ENCODE peak calls at places on chromosomes 3 and 15, in five cellular contexts. D is aorta, B is neural progenitor cell, I is psoas muscle, N is ascending aorta. X is an unnamed sample.

GRCh38 chr15:75024102-75024636 is 779 bp downstream of the PPCDC start:
- DNase-seq in D (no peak), I (no peak), B (peak; percentile 15), N (no peak), X (no peak)

GRCh38 chr3:149765762-149766334 is 13.6 kb upstream of the COMMD2 start:
- DNase-seq in N (no peak), D (no peak), B (peak; percentile 27), I (no peak), X (no peak)

GRCh38 chr3:59052803-59053411 is 3.1 kb upstream of the CFAP20DC start:
- DNase-seq in B (peak; percentile 40), I (no peak), N (no peak), D (no peak), X (no peak)

GRCh38 chr15:58873267-58873666 is 60.2 kb downstream of the SLTM start:
- DNase-seq in N (no peak), B (no peak), D (no peak), I (no peak), X (no peak)

GRCh38 chr3:193794002-193794835 is 201.2 kb downstream of the OPA1 start:
- DNase-seq in N (no peak), I (no peak), D (no peak), B (no peak), X (no peak)

GRCh38 chr15:40951764-40952163 is 1.5 kb upstream of the CHAC1 start:
- DNase-seq in B (no peak), I (no peak), N (no peak), D (no peak), X (no peak)

GRCh38 chr3:184756151-184756681 is 44.4 kb upstream of the MAGEF1 start:
- DNase-seq in I (no peak), N (no peak), B (no peak), D (peak; percentile 57), X (no peak)

GRCh38 chr15:38514601-38515000 is 50.0 kb downstream of the RASGRP1 start:
- DNase-seq in D (no peak), B (peak; percentile 15), I (no peak), N (no peak), X (no peak)

GRCh38 chr3:133209871-133210550 is 171.8 kb downstream of the TMEM108 start:
- DNase-seq in N (no peak), D (no peak), B (peak; percentile 4), I (no peak), X (no peak)

GRCh38 chr15:86660012-86660411 is 580.3 kb downstream of the AGBL1 start:
- DNase-seq in I (no peak), N (no peak), D (no peak), B (no peak), X (no peak)

GRCh38 chr15:48388017-48388936 is 57.0 kb downstream of the DUT start:
- DNase-seq in I (no peak), B (no peak), D (no peak), N (no peak), X (no peak)

GRCh38 chr3:17972889-17973558 is 230.6 kb upstream of the TBC1D5 start:
- DNase-seq in I (no peak), N (no peak), B (no peak), D (no peak), X (no peak)

GRCh38 chr15:63407612-63408011 is 26.0 kb upstream of the CA12 start:
- DNase-seq in D (no peak), B (no peak), I (no peak), N (peak; percentile 9), X (no peak)

GRCh38 chr3:176867681-176868663 is 329.3 kb downstream of the TBL1XR1 start:
- DNase-seq in D (no peak), N (no peak), I (no peak), B (no peak), X (no peak)

GRCh38 chr3:68403741-68404140 is 528.6 kb downstream of the TAFA4 start:
- DNase-seq in N (no peak), I (no peak), D (no peak), B (no peak), X (no peak)

GRCh38 chr15:68578175-68578959 is 426 bp upstream of the CORO2B start:
- DNase-seq in D (peak; percentile 94), N (peak; percentile 89), B (peak; percentile 79), I (peak; percentile 89), X (no peak)

GRCh38 chr3:175941352-175941751 is 1082.2 kb downstream of the NAALADL2 start:
- DNase-seq in D (no peak), I (no peak), B (peak; percentile 25), N (no peak), X (no peak)

GRCh38 chr15:101269479-101270223 is 7.6 kb downstream of the SELENOS start:
- DNase-seq in I (no peak), D (peak; percentile 71), N (no peak), B (peak; percentile 31), X (no peak)

GRCh38 chr3:39809181-39809994 is at the start of gene MYRIP:
- DNase-seq in D (peak; percentile 81), B (peak; percentile 93), I (peak; percentile 83), N (peak; percentile 63), X (no peak)

GRCh38 chr3:125694761-125695294 is 99.5 kb upstream of the OSBPL11 start:
- DNase-seq in B (no peak), I (no peak), D (no peak), N (no peak), X (no peak)

GRCh38 chr3:197854596-197855343 is 63.7 kb downstream of the LRCH3 start:
- DNase-seq in I (no peak), D (no peak), N (no peak), B (peak; percentile 52), X (no peak)

GRCh38 chr15:40183636-40184463 is 23.0 kb downstream of the BUB1B start:
- DNase-seq in D (no peak), B (no peak), N (no peak), I (no peak), X (no peak)

GRCh38 chr3:165359005-165359404 is 162.8 kb upstream of the SLITRK3 start:
- DNase-seq in I (no peak), D (no peak), N (no peak), B (no peak), X (no peak)

GRCh38 chr3:134211797-134212196 is 38.9 kb downstream of the RYK start:
- DNase-seq in N (no peak), B (peak; percentile 60), I (no peak), D (no peak), X (no peak)

GRCh38 chr3:98246142-98246541 is 17.9 kb upstream of the OR5H6 start:
- DNase-seq in B (no peak), N (no peak), I (no peak), D (no peak), X (no peak)

GRCh38 chr3:105827101-105827634 is 41.6 kb downstream of the CBLB start:
- DNase-seq in N (no peak), I (no peak), D (no peak), B (no peak), X (no peak)

DNA sequence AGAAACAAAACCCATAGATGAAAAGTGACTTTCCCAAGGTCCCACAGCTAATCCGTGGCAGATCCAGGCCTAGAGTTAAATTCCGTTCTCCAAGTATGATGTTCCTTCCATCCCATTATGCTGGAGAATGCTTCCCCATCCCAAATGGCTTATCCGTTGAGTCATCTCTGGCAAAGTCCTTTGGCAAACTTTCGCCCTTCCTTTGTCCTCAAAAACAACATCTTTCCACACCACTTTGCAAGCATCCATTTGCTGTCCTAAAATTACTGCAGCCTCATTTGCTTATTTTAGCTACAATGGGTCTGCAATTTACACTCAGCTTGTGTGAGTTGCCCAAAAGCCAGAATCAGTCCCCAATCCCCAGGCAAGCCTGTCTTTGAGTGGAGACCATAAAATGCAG is 304.0 kb upstream of the TLE3 start:
- DNase-seq in N (no peak), B (no peak), D (no peak), I (no peak), X (no peak)
- H3K27me3 ChIP-seq in N (no peaks in the 10 kb centered on the region), B (no peaks in the 10 kb centered on the region), D (no peaks in the 10 kb centered on the region), I (peaks cover 15% of the 10 kb centered on the region), X (no peaks in the 10 kb centered on the region)

GRCh38 chr3:172009736-172010254 is 29.6 kb upstream of the FNDC3B start:
- DNase-seq in N (no peak), I (no peak), D (no peak), B (no peak), X (no peak)
- H3K27me3 ChIP-seq in N (no peaks in the 10 kb centered on the region), I (no peaks in the 10 kb centered on the region), D (no peaks in the 10 kb centered on the region), B (no peaks in the 10 kb centered on the region), X (no peaks in the 10 kb centered on the region)

DNA sequence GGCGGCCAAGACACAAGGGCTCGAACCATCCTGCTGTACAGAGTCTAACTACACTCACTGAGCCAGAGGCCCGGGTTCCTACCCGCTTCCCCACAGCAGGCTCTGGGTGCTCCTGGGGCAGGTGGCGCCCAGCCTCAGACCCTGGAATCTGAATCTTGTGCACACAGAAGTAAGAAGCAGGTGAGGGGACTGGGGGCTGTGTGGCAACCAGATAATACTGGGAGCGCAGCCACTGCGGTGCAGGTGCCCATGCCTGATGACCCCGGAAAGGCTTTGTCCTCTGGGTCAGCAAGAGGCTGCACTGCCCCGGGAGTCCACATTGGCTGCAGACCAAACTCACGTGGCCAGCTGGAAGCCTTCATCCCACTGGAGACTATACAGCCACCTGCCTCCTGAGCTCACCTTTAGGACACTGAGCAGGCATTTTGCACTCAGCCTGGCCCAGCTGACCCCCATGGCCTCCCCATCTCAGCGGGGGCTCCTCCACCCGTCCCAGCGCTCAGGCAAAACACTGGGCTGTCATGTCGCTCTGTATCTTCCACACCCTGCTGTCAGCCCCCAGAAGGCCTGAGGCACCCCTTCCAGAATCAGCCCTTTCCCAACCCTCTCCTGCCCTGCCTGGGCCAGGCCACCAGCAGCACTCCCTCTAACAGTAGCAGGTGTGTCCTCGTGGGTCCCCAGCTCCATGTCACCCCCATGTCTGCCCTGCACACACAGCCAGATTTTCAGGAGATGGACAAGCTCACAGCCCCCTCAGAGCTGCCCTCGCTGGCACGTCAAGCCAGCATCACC is 101.0 kb upstream of the IQSEC1 start:
- DNase-seq in I (no peak), B (no peak), N (no peak), D (peak; percentile 67), X (no peak)
- H3K27me3 ChIP-seq in I (no peaks in the 10 kb centered on the region), B (no peaks in the 10 kb centered on the region), N (no peaks in the 10 kb centered on the region), D (no peaks in the 10 kb centered on the region), X (no peaks in the 10 kb centered on the region)

GRCh38 chr3:140117111-140117526 is 182.1 kb downstream of the CLSTN2 start:
- DNase-seq in I (no peak), B (no peak), D (no peak), N (no peak), X (no peak)
- H3K27me3 ChIP-seq in I (no peaks in the 10 kb centered on the region), B (no peaks in the 10 kb centered on the region), D (no peaks in the 10 kb centered on the region), N (no peaks in the 10 kb centered on the region), X (no peaks in the 10 kb centered on the region)

DNA sequence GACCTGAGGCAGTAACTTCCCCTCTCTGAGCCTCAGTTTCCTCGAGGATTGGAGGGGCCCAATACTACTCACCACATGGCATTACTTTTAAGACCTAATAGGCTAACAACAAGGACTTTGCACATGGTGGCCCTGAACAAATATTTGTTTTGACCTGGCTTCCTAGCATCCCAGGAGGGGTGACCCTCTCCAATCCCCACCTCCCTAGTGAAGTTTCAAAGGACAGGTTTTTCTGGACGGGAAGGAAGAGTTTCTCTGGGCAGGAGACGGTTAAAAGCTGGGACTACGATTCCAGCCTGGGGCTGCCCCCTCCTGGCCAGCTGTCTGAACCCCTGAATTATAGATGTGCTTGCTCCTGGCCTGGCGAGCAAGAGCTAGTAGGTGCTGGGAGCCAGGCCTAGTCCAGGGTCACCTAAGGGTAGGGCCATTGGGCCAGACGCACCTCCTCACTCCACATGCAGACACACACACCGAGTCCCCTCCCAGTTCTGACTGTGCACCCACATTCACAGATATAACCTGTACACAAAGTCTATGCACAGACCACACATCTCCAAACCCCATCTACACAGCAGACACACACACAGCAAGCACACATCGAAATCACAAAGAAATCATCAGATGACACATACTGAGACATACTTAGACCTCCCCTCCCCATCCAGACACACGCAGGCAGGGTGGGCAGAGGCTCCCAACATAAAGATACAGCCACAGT is 2.7 kb upstream of the ISL2 start:
- DNase-seq in N (no peak), I (no peak), B (peak; percentile 60), D (no peak), X (no peak)
- H3K27me3 ChIP-seq in N (peaks cover 39% of the 10 kb centered on the region), I (peaks cover 63% of the 10 kb centered on the region), B (peaks cover 60% of the 10 kb centered on the region), D (no peaks in the 10 kb centered on the region), X (peaks cover 4% of the 10 kb centered on the region)